ENCODE peak calls at places on chromosomes 4 and X, in five cellular contexts. R is fibroblast of mammary gland, U is left lung, H is A549, M is colonic mucosa. A is an unnamed sample.

GRCh38 chr4:41977709-41978108 is 3.8 kb upstream of the DCAF4L1 start:
- DNase-seq in H (no peak), R (peak), M (no peak), U (no peak), A (no peak)

GRCh38 chr4:42083816-42084215 is 68.6 kb downstream of the BEND4 start:
- DNase-seq in R (peak), M (no peak), H (no peak), U (no peak), A (no peak)

GRCh38 chr4:89036535-89036934 is 20.4 kb downstream of the FAM13A start:
- DNase-seq in M (no peak), U (no peak), H (no peak), R (no peak), A (no peak)

GRCh38 chrX:46547857-46548256 is 2.6 kb upstream of the ZNF674 start:
- DNase-seq in U (no peak), R (peak), H (no peak), M (no peak), A (no peak)

GRCh38 chrX:123648028-123648810 is 84.6 kb downstream of the THOC2 start:
- DNase-seq in M (peak), R (peak), U (peak), H (peak), A (no peak)

GRCh38 chr4:170374770-170375169 is 285.0 kb upstream of the AADAT start:
- DNase-seq in M (peak), R (peak), U (no peak), H (peak), A (peak)

GRCh38 chr4:168751263-168752225 is 254.7 kb downstream of the PALLD start:
- DNase-seq in H (no peak), R (peak), U (no peak), M (no peak), A (no peak)

GRCh38 chr4:25128671-25129070 is 31.6 kb downstream of the SEPSECS start:
- DNase-seq in H (no peak), U (no peak), M (no peak), R (peak), A (no peak)

GRCh38 chrX:20066968-20067708 is 49.6 kb downstream of the MAP7D2 start:
- DNase-seq in R (peak), U (no peak), M (peak), H (peak), A (peak)

GRCh38 chr4:128566688-128567087 is 242.8 kb upstream of the JADE1 start:
- DNase-seq in M (no peak), R (peak), H (no peak), U (no peak), A (no peak)

GRCh38 chr4:15162046-15162445 is 159.8 kb downstream of the CPEB2 start:
- DNase-seq in H (no peak), R (no peak), M (no peak), U (no peak), A (no peak)

GRCh38 chr4:26426892-26427291 is 63.4 kb downstream of the CCKAR start:
- DNase-seq in R (no peak), M (no peak), U (no peak), H (no peak), A (no peak)

GRCh38 chr4:26420903-26421302 is 69.4 kb downstream of the CCKAR start:
- DNase-seq in U (no peak), M (no peak), H (no peak), R (no peak), A (no peak)

GRCh38 chr4:26425953-26426352 is 64.3 kb downstream of the CCKAR start:
- DNase-seq in U (no peak), R (no peak), M (no peak), H (no peak), A (no peak)

GRCh38 chr4:26424143-26424542 is 66.1 kb downstream of the CCKAR start:
- DNase-seq in M (no peak), U (no peak), R (no peak), H (no peak), A (no peak)

GRCh38 chr4:26424838-26425237 is 65.4 kb downstream of the CCKAR start:
- DNase-seq in H (no peak), R (no peak), U (no peak), M (no peak), A (no peak)
- TF ChIP-seq CTCF in H (no peak), R (peak), U (no peak), M (no peak), A (no peak)

DNA sequence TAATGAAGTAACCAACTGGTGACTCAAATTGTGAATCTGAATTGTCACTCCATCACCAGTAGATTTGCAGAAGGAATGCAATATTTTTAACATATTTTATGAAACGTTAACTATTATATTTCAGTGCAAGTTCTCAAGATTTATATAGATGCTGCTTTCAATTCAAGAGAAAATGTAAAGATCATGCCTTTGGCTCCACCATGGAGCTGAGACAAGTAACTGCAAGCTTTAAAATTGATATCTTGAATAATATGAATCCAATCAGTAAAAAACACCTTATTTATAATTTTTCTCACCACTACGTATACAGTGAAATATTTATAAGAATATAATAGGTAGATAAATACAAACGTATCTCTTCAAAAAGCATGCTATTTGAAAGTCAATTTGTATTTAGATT is 27.8 kb upstream of the GALNTL6 start:
- DNase-seq in M (no peak), U (no peak), H (no peak), R (no peak), A (no peak)
- TF ChIP-seq CTCF in M (no peak), U (no peak), H (no peak), R (no peak), A (peak)

DNA sequence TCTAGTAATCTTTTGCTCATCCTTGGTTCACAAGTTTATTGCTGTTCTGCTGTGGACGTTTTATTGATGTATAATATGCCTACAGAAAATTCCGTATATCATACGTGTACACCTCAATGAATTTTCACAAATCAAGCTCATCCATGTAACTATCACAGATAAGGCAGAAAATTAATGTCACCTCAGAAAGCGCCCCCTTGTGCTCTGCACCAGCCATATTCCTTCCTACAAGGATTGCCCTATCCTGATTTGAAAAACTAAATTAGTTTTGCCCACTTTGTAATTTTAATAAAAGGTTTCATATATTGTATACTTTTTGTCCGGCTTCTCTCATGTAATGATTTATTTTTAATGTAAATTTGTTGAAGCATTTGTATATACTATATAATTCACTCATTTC is 390.8 kb downstream of the ADGRL3 start:
- DNase-seq in U (no peak), H (no peak), M (no peak), R (no peak), A (no peak)
- TF ChIP-seq CTCF in U (no peak), H (no peak), M (no peak), R (no peak), A (peak)

DNA sequence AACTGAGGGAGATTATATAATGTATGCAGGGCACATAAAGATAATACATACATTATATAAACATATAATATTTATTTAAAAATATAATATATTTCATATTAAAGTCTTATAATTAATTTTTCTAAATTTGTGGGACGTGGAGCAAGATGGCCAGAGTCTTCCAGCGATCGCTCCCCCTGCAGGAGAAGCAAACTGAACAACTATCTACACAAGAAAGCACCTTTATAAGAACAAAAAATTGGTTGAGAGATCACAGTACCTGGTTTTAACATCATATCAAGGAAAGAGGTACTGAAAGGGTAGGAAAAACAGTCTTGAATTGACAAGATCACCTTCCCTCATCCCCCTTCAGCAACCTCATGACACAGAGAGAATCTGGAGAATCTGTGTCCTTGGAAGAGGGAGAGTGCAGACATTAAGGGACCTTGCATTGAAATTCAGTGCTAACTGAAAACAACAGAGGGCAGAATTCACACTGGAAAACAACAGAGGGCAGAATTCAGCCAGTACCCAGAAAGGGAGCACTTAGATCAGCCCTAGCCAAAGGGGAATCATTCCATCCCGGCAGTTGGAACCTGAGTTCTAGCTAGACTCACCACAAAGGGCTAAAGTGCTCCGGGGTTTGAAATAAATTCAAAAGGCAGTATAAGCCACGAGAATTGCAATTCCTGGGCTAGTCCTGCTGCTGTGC is 262.5 kb upstream of the NDST3 start:
- DNase-seq in M (no peak), R (no peak), H (no peak), U (no peak), A (no peak)
- TF ChIP-seq CTCF in M (no peak), R (no peak), H (no peak), U (no peak), A (no peak)

GRCh38 chrX:34893741-34894140 is 48.9 kb upstream of the FAM47B start:
- DNase-seq in M (no peak), R (peak), U (no peak), H (no peak), A (no peak)
- TF ChIP-seq CTCF in M (no peak), R (peak), U (no peak), H (peak), A (no peak)

DNA sequence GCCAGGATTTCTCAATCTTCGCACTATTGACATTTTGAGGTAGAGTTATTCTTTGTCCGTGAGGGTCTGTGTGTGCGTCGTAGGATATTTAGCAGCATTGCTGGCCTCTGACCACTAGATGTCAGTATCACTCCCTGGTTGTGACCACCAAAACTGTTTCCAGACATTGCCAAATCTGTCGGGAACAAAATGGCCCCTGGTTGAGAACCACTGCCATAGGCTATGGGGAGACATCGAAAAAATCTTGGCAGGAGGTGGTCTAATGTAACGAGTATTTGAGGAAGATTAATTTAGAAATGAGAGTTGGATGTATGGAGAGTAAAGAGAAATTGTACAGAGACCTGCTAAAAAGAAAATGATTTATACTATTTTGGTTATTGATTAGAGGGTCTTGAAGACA is 108.4 kb downstream of the DOCK11 start:
- DNase-seq in U (no peak), M (peak), H (peak), R (peak), A (peak)
- TF ChIP-seq CTCF in U (peak), M (peak), H (peak), R (peak), A (peak)

DNA sequence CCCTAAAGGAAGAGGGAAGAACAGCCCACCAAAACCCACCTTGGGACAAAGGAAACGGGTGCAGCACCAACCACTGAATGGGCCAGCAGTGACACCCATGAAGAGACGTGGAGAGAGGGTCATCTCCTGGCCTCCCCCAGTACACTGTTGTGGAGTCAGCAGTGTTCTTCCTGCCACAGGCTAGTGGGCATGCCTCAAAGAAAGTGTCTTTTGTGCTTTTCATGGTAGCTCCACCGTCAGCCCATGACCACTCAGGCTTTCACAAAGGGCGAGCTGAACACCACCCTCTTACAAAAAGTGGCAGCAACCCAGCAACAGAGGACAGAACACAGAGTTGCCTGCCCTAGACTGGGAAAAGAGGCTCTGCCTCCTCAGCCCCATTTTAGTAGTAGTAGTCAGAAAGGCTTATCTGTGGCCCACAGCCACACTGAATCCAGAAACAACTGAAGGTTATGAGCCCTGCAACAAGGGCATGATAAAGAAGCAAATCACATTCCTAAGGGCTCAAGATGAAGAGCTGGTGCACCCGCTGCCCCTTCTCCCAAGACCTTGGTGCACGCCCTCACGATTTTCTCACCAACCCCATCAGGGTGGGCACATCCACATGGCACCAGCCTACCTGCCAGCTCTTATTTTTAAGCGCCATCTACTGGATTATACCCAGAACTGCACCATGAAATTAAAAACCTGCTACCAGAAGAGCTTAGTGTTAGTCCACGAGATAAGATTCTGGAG is 53.1 kb downstream of the RAB28 start:
- DNase-seq in M (no peak), H (no peak), U (peak), R (no peak), A (no peak)
- TF ChIP-seq CTCF in M (peak), H (no peak), U (no peak), R (peak), A (peak)

GRCh38 chr4:139740531-139741041 is 75.0 kb downstream of the MGST2 start:
- DNase-seq in H (peak), U (no peak), M (peak), R (peak), A (no peak)
- TF ChIP-seq CTCF in H (peak), U (no peak), M (no peak), R (peak), A (no peak)

GRCh38 chr4:98508825-98509539 is 149.4 kb downstream of the TSPAN5 start:
- DNase-seq in M (no peak), R (no peak), U (no peak), H (no peak), A (no peak)

GRCh38 chr4:98508248-98508647 is 150.2 kb downstream of the TSPAN5 start:
- DNase-seq in H (no peak), M (no peak), U (no peak), R (no peak), A (no peak)

GRCh38 chr4:98505991-98506390 is 152.4 kb downstream of the TSPAN5 start:
- DNase-seq in U (no peak), H (no peak), M (no peak), R (no peak), A (no peak)

GRCh38 chr4:98507299-98507698 is 151.1 kb downstream of the TSPAN5 start:
- DNase-seq in R (no peak), H (no peak), U (no peak), M (no peak), A (no peak)

GRCh38 chr4:98506462-98507132 is 151.8 kb downstream of the TSPAN5 start:
- DNase-seq in M (no peak), H (peak), R (no peak), U (no peak), A (no peak)
- TF ChIP-seq CTCF in M (no peak), H (peak), R (peak), U (no peak), A (no peak)

GRCh38 chr4:176099314-176099713 is 33.7 kb downstream of the WDR17 start:
- DNase-seq in U (no peak), H (no peak), R (no peak), M (no peak), A (no peak)
- TF ChIP-seq CTCF in U (no peak), H (no peak), R (peak), M (no peak), A (no peak)

A was measured in GM13977.